ENCODE peak calls at places on chromosomes 4 and X, in ten cellular contexts. One of them, this sample, is unnamed.
A peak's percentile ranks its signal among the peaks of the same experiment; 100 is the strongest.

GRCh38 chr4:73451404-73451803 is 15.4 kb downstream of the AFP start:
- DNase-seq in stimulated activated CD4-positive, alpha-beta T cell treated with anti-CD3 and anti-CD28 coated beads, TNF-alpha, amount 100 ng/mL, for 48 hours: no peak
- DNase-seq in Calu3: no peak
- DNase-seq in HCT116: no peak
- DNase-seq in mesothelial cell of epicardium: no peak
- DNase-seq in activated CD8-positive, alpha-beta T cell treated with anti-CD3 and anti-CD28 coated beads, Interleukin-2, amount 10 ng/mL, durations not matched to agents 7 days and 5 days: no peak
- DNase-seq in H4: peak; percentile 91
- DNase-seq in HL-60: no peak
- DNase-seq in NCI-H1105: peak; percentile 26
- DNase-seq in hypothalamus: no peak
- DNase-seq in this sample: peak; percentile 75

GRCh38 chr4:26105815-26106699 is 192.0 kb downstream of the SMIM20 start:
- DNase-seq in stimulated activated CD4-positive, alpha-beta T cell treated with anti-CD3 and anti-CD28 coated beads, TNF-alpha, amount 100 ng/mL, for 48 hours: no peak
- DNase-seq in Calu3: no peak
- DNase-seq in HCT116: peak; percentile 28
- DNase-seq in mesothelial cell of epicardium: no peak
- DNase-seq in activated CD8-positive, alpha-beta T cell treated with anti-CD3 and anti-CD28 coated beads, Interleukin-2, amount 10 ng/mL, durations not matched to agents 7 days and 5 days: no peak
- DNase-seq in H4: no peak
- DNase-seq in HL-60: no peak
- DNase-seq in NCI-H1105: no peak
- DNase-seq in hypothalamus: no peak
- DNase-seq in this sample: no peak

GRCh38 chrX:153935326-153935851 is 552 bp upstream of the NAA10 start:
- DNase-seq in stimulated activated CD4-positive, alpha-beta T cell treated with anti-CD3 and anti-CD28 coated beads, TNF-alpha, amount 100 ng/mL, for 48 hours: no peak
- DNase-seq in Calu3: no peak
- DNase-seq in HCT116: no peak
- DNase-seq in mesothelial cell of epicardium: no peak
- DNase-seq in activated CD8-positive, alpha-beta T cell treated with anti-CD3 and anti-CD28 coated beads, Interleukin-2, amount 10 ng/mL, durations not matched to agents 7 days and 5 days: no peak
- DNase-seq in H4: no peak
- DNase-seq in HL-60: no peak
- DNase-seq in NCI-H1105: no peak
- DNase-seq in hypothalamus: no peak
- DNase-seq in this sample: no peak

GRCh38 chrX:148929686-148930085 is 429.3 kb downstream of the AFF2 start:
- DNase-seq in stimulated activated CD4-positive, alpha-beta T cell treated with anti-CD3 and anti-CD28 coated beads, TNF-alpha, amount 100 ng/mL, for 48 hours: no peak
- DNase-seq in Calu3: no peak
- DNase-seq in HCT116: no peak
- DNase-seq in mesothelial cell of epicardium: no peak
- DNase-seq in activated CD8-positive, alpha-beta T cell treated with anti-CD3 and anti-CD28 coated beads, Interleukin-2, amount 10 ng/mL, durations not matched to agents 7 days and 5 days: no peak
- DNase-seq in H4: no peak
- DNase-seq in HL-60: no peak
- DNase-seq in NCI-H1105: no peak
- DNase-seq in hypothalamus: no peak
- DNase-seq in this sample: peak; percentile 39

GRCh38 chrX:136130931-136131843 is 16.1 kb upstream of the FHL1 start:
- DNase-seq in stimulated activated CD4-positive, alpha-beta T cell treated with anti-CD3 and anti-CD28 coated beads, TNF-alpha, amount 100 ng/mL, for 48 hours: no peak
- DNase-seq in Calu3: no peak
- DNase-seq in HCT116: peak; percentile 24
- DNase-seq in mesothelial cell of epicardium: no peak
- DNase-seq in activated CD8-positive, alpha-beta T cell treated with anti-CD3 and anti-CD28 coated beads, Interleukin-2, amount 10 ng/mL, durations not matched to agents 7 days and 5 days: no peak
- DNase-seq in H4: peak; percentile 93
- DNase-seq in HL-60: no peak
- DNase-seq in NCI-H1105: no peak
- DNase-seq in hypothalamus: no peak
- DNase-seq in this sample: peak; percentile 63

GRCh38 chr4:112889619-112890294 is 159.7 kb upstream of the ANK2 start:
- DNase-seq in stimulated activated CD4-positive, alpha-beta T cell treated with anti-CD3 and anti-CD28 coated beads, TNF-alpha, amount 100 ng/mL, for 48 hours: no peak
- DNase-seq in Calu3: no peak
- DNase-seq in HCT116: no peak
- DNase-seq in mesothelial cell of epicardium: no peak
- DNase-seq in activated CD8-positive, alpha-beta T cell treated with anti-CD3 and anti-CD28 coated beads, Interleukin-2, amount 10 ng/mL, durations not matched to agents 7 days and 5 days: no peak
- DNase-seq in H4: peak; percentile 16
- DNase-seq in HL-60: no peak
- DNase-seq in NCI-H1105: no peak
- DNase-seq in hypothalamus: no peak
- DNase-seq in this sample: peak; percentile 10

GRCh38 chr4:2753444-2753843 is 2.7 kb downstream of the TNIP2 start:
- DNase-seq in stimulated activated CD4-positive, alpha-beta T cell treated with anti-CD3 and anti-CD28 coated beads, TNF-alpha, amount 100 ng/mL, for 48 hours: no peak
- DNase-seq in Calu3: no peak
- DNase-seq in HCT116: no peak
- DNase-seq in mesothelial cell of epicardium: no peak
- DNase-seq in activated CD8-positive, alpha-beta T cell treated with anti-CD3 and anti-CD28 coated beads, Interleukin-2, amount 10 ng/mL, durations not matched to agents 7 days and 5 days: no peak
- DNase-seq in H4: no peak
- DNase-seq in HL-60: no peak
- DNase-seq in NCI-H1105: no peak
- DNase-seq in hypothalamus: no peak
- DNase-seq in this sample: no peak

GRCh38 chr4:3324093-3324815 is 31.4 kb downstream of the RGS12 start:
- DNase-seq in stimulated activated CD4-positive, alpha-beta T cell treated with anti-CD3 and anti-CD28 coated beads, TNF-alpha, amount 100 ng/mL, for 48 hours: no peak
- DNase-seq in Calu3: no peak
- DNase-seq in HCT116: no peak
- DNase-seq in mesothelial cell of epicardium: peak; percentile 30
- DNase-seq in activated CD8-positive, alpha-beta T cell treated with anti-CD3 and anti-CD28 coated beads, Interleukin-2, amount 10 ng/mL, durations not matched to agents 7 days and 5 days: no peak
- DNase-seq in H4: no peak
- DNase-seq in HL-60: no peak
- DNase-seq in NCI-H1105: no peak
- DNase-seq in hypothalamus: no peak
- DNase-seq in this sample: no peak

GRCh38 chrX:154712781-154713391 is 38.0 kb downstream of the GAB3 start:
- DNase-seq in stimulated activated CD4-positive, alpha-beta T cell treated with anti-CD3 and anti-CD28 coated beads, TNF-alpha, amount 100 ng/mL, for 48 hours: no peak
- DNase-seq in Calu3: no peak
- DNase-seq in HCT116: no peak
- DNase-seq in mesothelial cell of epicardium: no peak
- DNase-seq in activated CD8-positive, alpha-beta T cell treated with anti-CD3 and anti-CD28 coated beads, Interleukin-2, amount 10 ng/mL, durations not matched to agents 7 days and 5 days: peak; percentile 55
- DNase-seq in H4: peak; percentile 93
- DNase-seq in HL-60: no peak
- DNase-seq in NCI-H1105: no peak
- DNase-seq in hypothalamus: no peak
- DNase-seq in this sample: peak; percentile 79

GRCh38 chr4:141503260-141503659 is 133.1 kb upstream of the IL15 start:
- DNase-seq in stimulated activated CD4-positive, alpha-beta T cell treated with anti-CD3 and anti-CD28 coated beads, TNF-alpha, amount 100 ng/mL, for 48 hours: no peak
- DNase-seq in Calu3: no peak
- DNase-seq in HCT116: no peak
- DNase-seq in mesothelial cell of epicardium: no peak
- DNase-seq in activated CD8-positive, alpha-beta T cell treated with anti-CD3 and anti-CD28 coated beads, Interleukin-2, amount 10 ng/mL, durations not matched to agents 7 days and 5 days: no peak
- DNase-seq in H4: no peak
- DNase-seq in HL-60: no peak
- DNase-seq in NCI-H1105: no peak
- DNase-seq in hypothalamus: no peak
- DNase-seq in this sample: no peak

GRCh38 chr4:145843651-145844050 is 95.0 kb downstream of the ZNF827 start:
- DNase-seq in stimulated activated CD4-positive, alpha-beta T cell treated with anti-CD3 and anti-CD28 coated beads, TNF-alpha, amount 100 ng/mL, for 48 hours: no peak
- DNase-seq in Calu3: no peak
- DNase-seq in HCT116: no peak
- DNase-seq in mesothelial cell of epicardium: no peak
- DNase-seq in activated CD8-positive, alpha-beta T cell treated with anti-CD3 and anti-CD28 coated beads, Interleukin-2, amount 10 ng/mL, durations not matched to agents 7 days and 5 days: no peak
- DNase-seq in H4: no peak
- DNase-seq in HL-60: no peak
- DNase-seq in NCI-H1105: no peak
- DNase-seq in hypothalamus: no peak
- DNase-seq in this sample: no peak

This sample was measured in astrocyte of the hippocampus.